ENCODE peak calls at places on chromosomes 7 and 10, in four cellular contexts. F, M, H and U are unnamed samples. For H3K36me3 and H3K27me3, the result is how much of the 10 kb centered on the place peaks cover.

GRCh38 chr10:122154733-122155366 is 116.2 kb upstream of the BTBD16 start:
- DNase-seq in F (peak), M (peak), H (no peak), U (peak)

GRCh38 chr10:84076047-84076388 is 63.3 kb upstream of the GHITM start:
- DNase-seq in F (peak), M (no peak), H (no peak), U (peak)

GRCh38 chr7:39142750-39143149 is 165.0 kb downstream of the POU6F2 start:
- DNase-seq in F (no peak), M (no peak), H (no peak), U (no peak)

GRCh38 chr10:784759-785538 is 95.5 kb upstream of the DIP2C start:
- DNase-seq in F (peak), M (no peak), H (peak), U (peak)

GRCh38 chr10:132939378-132939955 is 2.9 kb downstream of the CFAP46 start:
- DNase-seq in F (no peak), M (no peak), H (no peak), U (no peak)

GRCh38 chr7:7565018-7565680 is 1.5 kb upstream of the MIOS start:
- DNase-seq in F (no peak), M (no peak), H (no peak), U (no peak)

GRCh38 chr10:98536551-98536950 is 89.8 kb upstream of the HPS1 start:
- DNase-seq in F (no peak), M (no peak), H (peak), U (peak)

GRCh38 chr10:9140373-9140772 is 1085.9 kb downstream of the GATA3 start:
- DNase-seq in F (no peak), M (no peak), H (no peak), U (no peak)

GRCh38 chr7:93016085-93016471 is 101.7 kb downstream of the SAMD9 start:
- DNase-seq in F (no peak), M (no peak), H (peak), U (peak)

GRCh38 chr7:84452618-84453017 is 258.0 kb upstream of the SEMA3A start:
- DNase-seq in F (no peak), M (no peak), H (no peak), U (no peak)

GRCh38 chr7:39904077-39904486 is 46.0 kb upstream of the CDK13 start:
- DNase-seq in F (no peak), M (no peak), H (no peak), U (no peak)

DNA sequence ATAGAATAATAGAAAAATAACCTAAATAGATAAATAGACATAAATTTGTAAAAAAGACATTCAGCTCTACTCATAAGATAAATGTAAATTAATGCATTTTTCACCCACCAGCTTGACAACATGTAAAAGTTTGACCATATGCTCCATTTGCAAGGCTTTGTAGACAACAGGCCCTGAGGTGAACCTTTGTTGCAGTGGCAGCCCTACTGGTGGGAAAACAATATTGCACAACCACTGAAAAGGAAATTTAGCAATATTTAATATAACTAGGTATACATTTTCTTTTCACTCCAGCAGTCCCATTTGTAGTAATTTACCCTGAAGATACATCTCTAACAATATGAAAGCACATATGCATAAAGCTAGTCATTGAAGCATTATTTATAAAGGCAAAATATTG is 39.0 kb upstream of the ADRA2A start:
- DNase-seq in F (no peak), M (no peak), H (no peak), U (no peak)
- H3K36me3 ChIP-seq in F (under half), M (under half), H (under half), U (under half)

GRCh38 chr7:50450691-50451051 is 521 bp upstream of the FIGNL1 start:
- DNase-seq in F (no peak), M (no peak), H (peak), U (no peak)
- H3K4me3 ChIP-seq in F (peak), M (peak), H (peak), U (peak)

GRCh38 chr7:148337566-148337965 is 253.0 kb upstream of the C7orf33 start:
- DNase-seq in F (no peak), M (no peak), H (no peak), U (peak)
- H3K27me3 ChIP-seq in F (under half), M (under half), H (half or more), U (under half)

GRCh38 chr10:44418637-44419036 is 33.7 kb upstream of the CXCL12 start:
- DNase-seq in F (no peak), M (no peak), H (no peak), U (no peak)

GRCh38 chr10:44422631-44423030 is 37.7 kb upstream of the CXCL12 start:
- DNase-seq in F (no peak), M (no peak), H (no peak), U (no peak)

GRCh38 chr10:44422153-44422552 is 37.3 kb upstream of the CXCL12 start:
- DNase-seq in F (no peak), M (no peak), H (no peak), U (no peak)

GRCh38 chr10:44417761-44418160 is 32.9 kb upstream of the CXCL12 start:
- DNase-seq in F (no peak), M (no peak), H (no peak), U (no peak)

GRCh38 chr10:44419790-44420549 is 35.1 kb upstream of the CXCL12 start:
- DNase-seq in F (no peak), M (no peak), H (no peak), U (no peak)
- H3K36me3 ChIP-seq in F (under half), M (under half), H (under half), U (under half)

DNA sequence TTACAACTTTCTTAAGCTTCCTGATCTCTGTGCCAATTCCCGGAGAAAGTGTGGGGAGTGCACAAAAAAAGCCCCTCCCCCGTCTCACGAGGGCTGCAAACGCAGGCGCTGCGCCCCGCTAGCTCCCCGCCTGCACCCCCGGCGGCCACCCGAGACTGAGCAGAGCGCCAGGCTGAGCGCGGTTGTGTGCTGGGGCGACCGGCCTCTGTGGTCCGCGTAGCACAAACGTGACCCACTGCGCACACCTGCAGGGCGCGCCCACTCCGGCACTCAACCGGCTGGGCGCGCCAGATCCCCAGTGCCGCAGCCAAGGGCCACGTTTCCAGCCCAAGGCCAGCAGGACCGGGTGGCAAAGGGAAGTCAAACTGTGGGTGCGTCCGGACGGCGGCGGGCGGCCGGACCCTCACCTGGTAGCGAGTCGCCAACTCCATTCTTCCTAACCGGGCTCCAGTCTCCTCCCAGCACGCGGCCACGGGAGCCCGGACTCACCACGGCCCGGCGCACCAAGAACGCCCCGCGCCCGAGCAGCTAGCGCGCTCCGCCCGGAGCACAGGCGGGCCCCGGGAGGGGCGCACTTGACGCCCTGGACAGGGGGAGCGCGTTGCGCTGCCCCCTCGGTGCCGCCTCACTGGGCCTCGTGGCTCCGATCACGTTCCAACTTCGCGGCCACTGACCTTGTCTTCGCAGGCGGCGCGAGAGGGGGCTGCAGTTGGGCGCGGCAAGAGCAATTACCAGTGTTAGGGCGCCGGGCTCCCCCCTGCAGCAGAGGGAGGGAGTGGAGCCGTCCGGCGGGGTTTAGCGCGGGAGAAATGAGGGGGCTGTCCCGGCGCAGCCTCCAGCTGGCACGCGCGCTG is at the start of gene CDCA7L:
- DNase-seq in F (peak), M (peak), H (peak), U (peak)
- H3K4me3 ChIP-seq in F (peak), M (peak), H (peak), U (peak)

GRCh38 chr10:81873231-81873931 is 1.6 kb upstream of the NRG3 start:
- DNase-seq in F (no peak), M (no peak), H (no peak), U (no peak)
- H3K27me3 ChIP-seq in F (under half), M (under half), H (half or more), U (under half)

GRCh38 chr10:26491276-26491675 is 53.1 kb downstream of the APBB1IP start:
- DNase-seq in F (no peak), M (no peak), H (no peak), U (no peak)

GRCh38 chr10:26489081-26489480 is 50.9 kb downstream of the APBB1IP start:
- DNase-seq in F (no peak), M (no peak), H (no peak), U (no peak)

GRCh38 chr10:26491934-26492333 is 53.8 kb downstream of the APBB1IP start:
- DNase-seq in F (no peak), M (no peak), H (no peak), U (no peak)

GRCh38 chr10:26488344-26488743 is 50.2 kb downstream of the APBB1IP start:
- DNase-seq in F (no peak), M (no peak), H (no peak), U (no peak)

DNA sequence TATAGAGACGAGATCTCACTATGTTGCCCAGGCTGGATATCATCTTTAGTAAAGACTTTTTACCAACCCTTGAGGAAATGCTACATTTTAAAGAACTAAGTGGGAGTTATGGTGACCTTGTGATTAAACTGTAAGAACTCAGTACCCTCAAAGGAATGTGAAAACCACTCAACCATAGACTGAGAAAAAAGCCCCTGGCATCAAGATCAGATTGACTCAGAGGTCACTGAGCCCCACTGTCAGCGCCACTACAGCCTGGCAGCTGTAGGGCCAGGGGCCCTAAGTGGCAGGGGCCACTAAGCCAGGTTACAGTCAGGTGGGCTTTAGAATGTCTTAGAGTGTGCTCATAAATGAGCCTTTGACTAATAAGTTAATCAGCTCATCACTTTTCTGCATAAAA is 55.9 kb downstream of the APBB1IP start:
- DNase-seq in F (no peak), M (no peak), H (no peak), U (no peak)
- H3K36me3 ChIP-seq in F (under half), M (under half), H (under half), U (under half)